ENCODE peak calls at places on chromosomes 16 and 17, in five cellular contexts. K, R, T, J and U are unnamed samples. For H3K4me1 and H3K36me3, the result is how much of the 10 kb centered on the place peaks cover.

GRCh38 chr17:16328997-16329396 is 24.3 kb downstream of the CENPV start:
- DNase-seq in K (no peak), R (no peak), T (no peak), J (no peak), U (no peak)

GRCh38 chr16:25063102-25063501 is 47.9 kb upstream of the ARHGAP17 start:
- DNase-seq in K (no peak), R (no peak), T (no peak), J (no peak), U (no peak)

GRCh38 chr17:50636145-50636803 is 1.6 kb downstream of the ABCC3 start:
- DNase-seq in K (no peak), R (no peak), T (no peak), J (no peak), U (no peak)

GRCh38 chr17:67528751-67529436 is 151.8 kb downstream of the PITPNC1 start:
- DNase-seq in K (no peak), R (no peak), T (peak), J (peak), U (peak)

GRCh38 chr17:15966183-15966878 is 21.4 kb downstream of the ADORA2B start:
- DNase-seq in K (no peak), R (no peak), T (no peak), J (no peak), U (no peak)

GRCh38 chr17:6666077-6666521 is 14.5 kb downstream of the C17orf100 start:
- DNase-seq in K (peak), R (no peak), T (peak), J (peak), U (peak)

GRCh38 chr16:27724491-27724878 is 174.5 kb downstream of the KATNIP start:
- DNase-seq in K (no peak), R (no peak), T (no peak), J (no peak), U (no peak)

GRCh38 chr16:52873997-52874500 is 178.6 kb downstream of the CHD9NB start:
- DNase-seq in K (no peak), R (no peak), T (no peak), J (no peak), U (no peak)

GRCh38 chr16:50497592-50497991 is 50.6 kb upstream of the NKD1 start:
- DNase-seq in K (no peak), R (no peak), T (no peak), J (no peak), U (no peak)

GRCh38 chr17:76901542-76902197 is 33.5 kb downstream of the MGAT5B start:
- DNase-seq in K (no peak), R (no peak), T (no peak), J (peak), U (no peak)

GRCh38 chr17:7029659-7030058 is 6.2 kb upstream of the SLC16A13 start:
- DNase-seq in K (no peak), R (no peak), T (no peak), J (peak), U (no peak)

GRCh38 chr17:31487648-31488263 is 96.3 kb downstream of the RAB11FIP4 start:
- DNase-seq in K (peak), R (peak), T (peak), J (peak), U (peak)

GRCh38 chr16:84718-85452 is 6.9 kb downstream of the MPG start:
- DNase-seq in K (no peak), R (peak), T (no peak), J (peak), U (peak)

GRCh38 chr17:18038149-18038850 is 668 bp downstream of the ATPAF2 start:
- DNase-seq in K (peak), R (no peak), T (no peak), J (no peak), U (no peak)

GRCh38 chr16:71626858-71627213 is 852 bp downstream of the MARVELD3 start:
- DNase-seq in K (no peak), R (no peak), T (no peak), J (no peak), U (no peak)

GRCh38 chr17:31548709-31549108 is 157.2 kb downstream of the RAB11FIP4 start:
- DNase-seq in K (peak), R (no peak), T (no peak), J (no peak), U (no peak)

GRCh38 chr17:142102-142661 is 4.8 kb downstream of the SCGB1C2 start:
- DNase-seq in K (no peak), R (no peak), T (no peak), J (no peak), U (peak)

GRCh38 chr16:53504665-53505064 is 1.7 kb upstream of the AKTIP start:
- DNase-seq in K (no peak), R (no peak), T (no peak), J (peak), U (no peak)

GRCh38 chr17:69828087-69828486 is 246.9 kb upstream of the KCNJ16 start:
- DNase-seq in K (no peak), R (no peak), T (no peak), J (peak), U (no peak)

GRCh38 chr16:4266372-4266771 is 6.5 kb downstream of the TFAP4 start:
- DNase-seq in K (no peak), R (no peak), T (no peak), J (no peak), U (peak)

GRCh38 chr16:74736531-74737157 is 36.0 kb upstream of the MLKL start:
- DNase-seq in K (no peak), R (no peak), T (no peak), J (no peak), U (peak)

GRCh38 chr16:81711609-81712329 is 67.3 kb upstream of the PLCG2 start:
- DNase-seq in K (peak), R (no peak), T (no peak), J (no peak), U (no peak)

GRCh38 chr16:14354561-14355351 is 275.3 kb downstream of the PARN start:
- DNase-seq in K (no peak), R (no peak), T (no peak), J (no peak), U (no peak)

GRCh38 chr17:4161560-4162221 is 18.7 kb downstream of the CYB5D2 start:
- DNase-seq in K (peak), R (no peak), T (no peak), J (no peak), U (peak)

GRCh38 chr17:42980274-42980765 is at the start of gene RUNDC1:
- DNase-seq in K (peak), R (peak), T (peak), J (peak), U (peak)

GRCh38 chr17:83200231-83200699 is 120.9 kb downstream of the METRNL start:
- DNase-seq in K (no peak), R (peak), T (peak), J (peak), U (peak)

GRCh38 chr17:42289863-42290165 is 1.5 kb downstream of the STAT5A start:
- DNase-seq in K (no peak), R (no peak), T (no peak), J (no peak), U (peak)

GRCh38 chr17:8745586-8746500 is 1.2 kb upstream of the CCDC42 start:
- DNase-seq in K (peak), R (peak), T (peak), J (peak), U (peak)

GRCh38 chr16:56764835-56765234 is 34.9 kb downstream of the NUP93 start:
- DNase-seq in K (peak), R (no peak), T (no peak), J (no peak), U (no peak)
- H3K4me3 ChIP-seq in K (no peak), R (no peak), T (no peak), J (no peak), U (no peak)

DNA sequence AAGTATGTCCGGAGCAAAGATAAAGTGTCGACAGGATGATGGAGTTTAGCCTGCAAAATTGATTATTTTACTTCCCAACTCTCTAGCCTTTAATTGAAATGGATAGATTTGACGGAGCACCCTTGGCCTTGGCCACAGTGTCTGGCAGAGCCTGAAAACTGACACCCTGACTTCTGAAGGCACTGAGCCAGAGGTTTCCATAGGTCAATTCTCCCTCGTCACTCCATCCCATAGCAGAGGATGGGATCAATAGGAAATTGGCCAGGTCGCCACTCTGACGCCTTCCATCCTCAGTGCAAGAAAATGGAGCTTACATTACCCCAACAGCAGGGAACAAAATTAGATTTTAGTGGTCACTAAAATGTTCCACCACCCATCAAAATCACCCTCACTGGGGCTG is 90.4 kb upstream of the CDH11 start:
- DNase-seq in K (no peak), R (no peak), T (no peak), J (no peak), U (no peak)
- H3K4me1 ChIP-seq in K (under half), R (under half), T (under half), J (under half), U (under half)

DNA sequence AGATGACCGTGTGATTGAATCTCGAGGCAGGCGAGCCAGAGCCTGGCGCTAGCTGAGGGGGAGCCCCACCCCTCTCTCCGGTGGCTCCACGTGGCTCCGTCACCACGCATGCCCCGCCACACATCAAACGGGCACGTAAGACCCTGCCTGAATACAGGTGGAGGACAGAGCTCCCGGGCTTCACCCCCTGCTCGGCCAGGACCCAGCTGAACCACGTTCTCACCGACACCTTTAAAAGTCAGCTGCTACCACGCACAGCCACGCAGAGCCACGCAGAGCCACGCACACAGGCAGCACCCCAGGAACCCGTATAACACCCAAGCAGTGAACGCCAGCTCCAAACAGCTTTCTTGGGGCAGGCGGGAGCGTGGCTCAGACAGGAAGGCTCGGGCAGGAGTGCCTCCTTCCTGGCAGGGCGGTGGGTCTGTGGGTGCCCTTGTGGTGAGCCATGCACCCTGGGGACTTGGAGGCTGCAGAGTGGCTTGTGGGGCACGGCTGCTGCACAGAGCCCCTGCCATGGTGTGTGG is 4.4 kb downstream of the TMEM204 start:
- DNase-seq in K (no peak), R (no peak), T (no peak), J (no peak), U (peak)
- H3K36me3 ChIP-seq in K (under half), R (under half), T (under half), J (under half), U (under half)

DNA sequence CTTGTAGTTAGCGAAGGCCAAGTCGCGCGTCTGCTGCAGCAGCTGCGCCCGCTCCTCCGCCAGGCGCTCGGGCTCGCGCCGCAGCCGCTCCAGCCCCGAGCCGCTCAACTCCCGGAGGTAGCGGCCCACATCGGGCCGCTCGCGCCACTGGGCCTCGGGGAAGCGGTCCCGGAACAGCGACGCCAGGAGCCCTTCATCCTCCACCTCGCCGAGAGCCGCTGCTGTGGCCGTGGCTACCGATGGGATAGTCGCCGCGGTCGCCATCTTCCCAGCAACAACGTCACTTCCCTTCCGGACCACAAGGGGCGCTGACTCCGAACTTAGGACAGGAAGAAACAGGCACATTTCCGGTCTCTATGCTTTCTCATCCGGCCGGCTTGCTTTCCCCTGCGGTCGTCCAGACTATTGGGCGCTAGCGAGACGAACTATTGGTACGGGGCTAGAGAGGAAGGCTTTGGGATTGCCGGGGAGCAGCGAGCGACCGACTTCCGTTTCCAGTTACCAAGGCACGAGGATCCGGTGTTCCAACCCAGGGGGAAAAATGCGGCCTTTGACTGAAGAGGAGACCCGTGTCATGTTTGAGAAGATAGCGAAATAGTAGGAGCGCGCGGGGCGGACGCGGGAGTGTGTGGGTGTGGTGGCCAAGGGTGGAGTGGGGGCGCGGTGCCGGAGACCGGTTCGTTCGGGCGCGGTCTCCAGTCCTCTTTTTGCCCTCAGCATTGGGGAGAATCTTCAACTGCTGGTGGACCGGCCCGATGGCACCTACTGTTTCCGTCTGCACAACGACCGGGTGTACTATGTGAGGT is at the start of the genes COG8 and NIP7:
- DNase-seq in K (peak), R (peak), T (peak), J (peak), U (peak)
- H3K4me3 ChIP-seq in K (peak), R (peak), T (peak), J (peak), U (peak)

DNA sequence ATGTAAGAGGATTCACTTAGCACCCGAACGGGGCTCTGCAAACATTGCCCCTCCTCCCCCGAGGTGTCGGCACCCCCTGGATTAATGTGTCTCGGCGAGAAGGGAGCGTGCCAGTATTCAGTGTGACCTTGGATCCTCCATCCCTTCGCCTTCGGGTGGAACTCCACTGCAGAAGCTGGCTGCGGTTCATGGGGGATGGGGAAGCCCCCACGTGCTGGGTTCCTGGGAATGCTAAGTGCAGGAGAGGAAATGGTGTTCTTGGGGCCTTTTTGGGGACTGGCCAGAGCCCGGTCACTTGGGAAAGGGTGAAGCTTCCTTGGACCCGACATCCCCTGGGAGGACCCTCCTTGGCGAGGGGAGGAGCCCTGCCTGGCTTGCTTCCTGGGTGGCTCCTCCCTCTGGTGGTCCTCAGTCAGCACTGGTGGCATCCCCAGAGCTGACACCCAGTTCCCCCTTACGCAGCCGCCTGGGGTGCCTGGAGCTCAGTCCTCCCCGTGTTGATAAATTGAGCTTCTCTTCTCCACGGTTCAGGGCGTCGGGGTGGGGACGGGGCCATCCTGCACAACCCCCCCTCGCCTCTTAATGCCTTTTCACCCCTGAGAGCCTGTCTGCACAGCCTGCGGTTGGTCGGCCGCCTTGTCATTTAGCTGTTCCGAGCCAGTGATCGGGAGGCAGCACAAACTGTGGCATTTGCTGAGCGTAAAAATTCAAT is 30.8 kb upstream of the GSE1 start:
- DNase-seq in K (no peak), R (no peak), T (no peak), J (no peak), U (no peak)
- H3K4me1 ChIP-seq in K (half or more), R (under half), T (half or more), J (under half), U (half or more)

GRCh38 chr17:80137131-80137530 is 9.8 kb downstream of the EIF4A3 start:
- DNase-seq in K (no peak), R (no peak), T (no peak), J (no peak), U (no peak)

GRCh38 chr17:80129006-80129565 is 17.8 kb downstream of the EIF4A3 start:
- DNase-seq in K (no peak), R (no peak), T (no peak), J (no peak), U (no peak)

GRCh38 chr17:80132906-80133625 is 13.9 kb downstream of the EIF4A3 start:
- DNase-seq in K (no peak), R (no peak), T (no peak), J (no peak), U (no peak)

GRCh38 chr17:80130992-80131391 is 15.9 kb downstream of the EIF4A3 start:
- DNase-seq in K (no peak), R (no peak), T (no peak), J (no peak), U (no peak)

DNA sequence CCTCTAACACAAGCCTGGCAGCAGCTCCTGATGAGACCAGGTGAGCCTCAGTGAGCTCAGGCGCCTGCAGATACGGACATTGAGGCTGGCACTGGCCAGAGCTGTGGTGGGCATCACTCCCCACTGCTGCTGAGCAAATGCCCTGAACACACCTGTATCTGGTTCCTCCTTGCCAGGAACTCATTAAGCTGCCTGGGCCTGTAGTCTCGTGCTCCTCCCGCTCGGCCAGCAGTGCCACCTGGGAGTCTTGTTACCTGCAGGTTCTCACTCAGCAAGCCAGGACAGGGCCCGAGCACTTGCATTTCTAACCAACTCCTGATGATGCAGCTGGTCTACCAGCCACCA is 13.3 kb downstream of the EIF4A3 start:
- DNase-seq in K (no peak), R (no peak), T (no peak), J (no peak), U (no peak)
- H3K36me3 ChIP-seq in K (half or more), R (under half), T (under half), J (under half), U (half or more)

DNA sequence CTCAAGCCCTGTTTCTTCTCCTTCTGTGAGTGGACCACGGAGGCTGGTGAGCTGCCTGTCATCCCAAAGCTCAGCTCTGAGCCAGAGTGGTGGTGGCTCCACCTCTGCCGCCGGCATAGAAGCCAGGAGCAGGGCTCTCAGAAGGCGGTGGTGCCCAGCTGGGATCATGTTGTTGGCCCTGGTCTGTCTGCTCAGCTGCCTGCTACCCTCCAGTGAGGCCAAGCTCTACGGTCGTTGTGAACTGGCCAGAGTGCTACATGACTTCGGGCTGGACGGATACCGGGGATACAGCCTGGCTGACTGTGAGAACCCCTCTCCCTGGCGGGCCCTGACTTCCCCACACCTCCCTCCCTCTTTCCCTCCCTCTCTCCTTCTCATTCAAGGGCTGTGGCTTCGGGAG is 3.8 kb downstream of the SPACA3 start:
- DNase-seq in K (no peak), R (no peak), T (no peak), J (no peak), U (no peak)
- H3K4me3 ChIP-seq in K (no peak), R (no peak), T (no peak), J (no peak), U (no peak)

DNA sequence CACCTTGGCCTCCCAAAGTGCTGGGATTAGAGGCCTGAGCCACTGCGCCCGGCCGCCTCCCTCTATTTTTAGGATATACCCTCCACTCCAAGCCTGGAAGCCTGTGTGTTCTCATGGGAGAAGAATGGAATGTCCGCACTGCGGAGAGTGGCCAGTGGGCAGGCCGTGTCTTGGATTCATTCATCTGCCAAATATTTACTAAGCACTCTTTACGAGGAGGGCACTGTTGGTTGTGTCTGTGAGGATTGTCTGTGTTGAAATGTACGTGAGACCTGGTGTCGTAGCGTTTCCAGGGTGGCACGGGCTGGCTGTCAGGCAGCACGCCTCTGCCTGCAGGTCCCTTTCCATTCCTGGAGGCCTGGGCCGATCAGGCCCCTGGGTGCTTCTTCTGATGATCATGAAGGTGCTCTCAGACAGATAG is 19.2 kb downstream of the PGS1 start:
- DNase-seq in K (no peak), R (no peak), T (no peak), J (peak), U (no peak)
- H3K4me1 ChIP-seq in K (under half), R (under half), T (under half), J (half or more), U (under half)

GRCh38 chr16:55490301-55490700 is 11.3 kb downstream of the MMP2 start:
- DNase-seq in K (no peak), R (no peak), T (no peak), J (no peak), U (no peak)

GRCh38 chr16:55495616-55496289 is 13.1 kb upstream of the LPCAT2 start:
- DNase-seq in K (no peak), R (no peak), T (no peak), J (no peak), U (no peak)

GRCh38 chr16:55491691-55492090 is 12.7 kb downstream of the MMP2 start:
- DNase-seq in K (no peak), R (no peak), T (no peak), J (no peak), U (no peak)

GRCh38 chr16:55494994-55495421 is 13.9 kb upstream of the LPCAT2 start:
- DNase-seq in K (peak), R (no peak), T (no peak), J (no peak), U (peak)

GRCh38 chr16:55492756-55493380 is 13.9 kb downstream of the MMP2 start:
- DNase-seq in K (no peak), R (no peak), T (no peak), J (no peak), U (no peak)
- H3K36me3 ChIP-seq in K (under half), R (under half), T (under half), J (under half), U (half or more)

GRCh38 chr16:85170066-85171003 is 58.1 kb upstream of the CIBAR2 start:
- DNase-seq in K (no peak), R (no peak), T (no peak), J (no peak), U (peak)
- H3K4me3 ChIP-seq in K (peak), R (no peak), T (peak), J (peak), U (peak)